ENCODE peak calls at places on chromosomes 1 and 21, in seven cellular contexts. R is IMR-90, A is Karpas-422, T is H9, C is keratinocyte, M is H1, L is endothelial cell of umbilical vein. I is an unnamed sample.

GRCh38 chr1:1680912-1681273 is 11.7 kb downstream of the SLC35E2B start:
- DNase-seq in A (peak; percentile 34), L (no peak), R (no peak), T (no peak), M (no peak), C (no peak), I (no peak)

GRCh38 chr21:44082648-44083436 is 24.4 kb upstream of the PWP2 start:
- DNase-seq in M (no peak), T (no peak), L (no peak), A (no peak), C (peak; percentile 9), R (no peak), I (no peak)

GRCh38 chr1:217137210-217137871 is 414.1 kb upstream of the ESRRG start:
- DNase-seq in A (no peak), M (peak; percentile 72), L (no peak), R (no peak), T (peak; percentile 63), C (no peak), I (no peak)

GRCh38 chr1:56240400-56240799 is 339.0 kb downstream of the PLPP3 start:
- DNase-seq in C (no peak), T (no peak), R (no peak), M (no peak), A (no peak), L (no peak), I (no peak)

GRCh38 chr1:84425145-84425876 is 27.0 kb downstream of the DNASE2B start:
- DNase-seq in A (no peak), C (no peak), T (no peak), L (no peak), M (no peak), R (no peak), I (no peak)

GRCh38 chr1:231844986-231845502 is 218.5 kb downstream of the DISC1 start:
- DNase-seq in M (no peak), R (peak; percentile 61), A (no peak), L (peak; percentile 73), C (no peak), T (no peak), I (peak; percentile 39)

GRCh38 chr1:38029725-38030511 is 16.7 kb downstream of the POU3F1 start:
- DNase-seq in M (peak; percentile 58), R (peak; percentile 62), L (peak; percentile 79), A (peak; percentile 57), T (peak; percentile 57), C (no peak), I (peak; percentile 78)

GRCh38 chr1:8667869-8668595 is 149.4 kb downstream of the RERE start:
- DNase-seq in C (no peak), R (peak; percentile 45), L (peak; percentile 79), T (no peak), M (no peak), A (no peak), I (peak; percentile 65)

GRCh38 chr1:111903858-111904449 is 85.5 kb downstream of the KCND3 start:
- DNase-seq in T (no peak), C (no peak), R (no peak), L (no peak), A (no peak), M (no peak), I (no peak)

GRCh38 chr1:24910751-24911650 is 19.1 kb downstream of the RUNX3 start:
- DNase-seq in L (no peak), R (peak; percentile 70), A (no peak), C (no peak), T (no peak), M (peak; percentile 52), I (peak; percentile 52)

GRCh38 chr1:215597961-215598360 is 30.9 kb downstream of the KCTD3 start:
- DNase-seq in L (no peak), R (no peak), C (no peak), A (no peak), M (no peak), T (no peak), I (no peak)

GRCh38 chr21:45119812-45120211 is 45.4 kb downstream of the ADARB1 start:
- DNase-seq in L (no peak), C (no peak), T (no peak), M (no peak), R (no peak), A (no peak), I (no peak)

GRCh38 chr1:65049941-65050713 is 83.8 kb upstream of the JAK1 start:
- DNase-seq in C (no peak), A (no peak), L (no peak), M (no peak), R (no peak), T (no peak), I (no peak)

GRCh38 chr1:160131803-160132565 is 16.4 kb downstream of the ATP1A2 start:
- DNase-seq in L (no peak), R (no peak), T (no peak), M (no peak), A (no peak), C (no peak), I (no peak)

GRCh38 chr21:34908424-34909055 is 140.6 kb downstream of the RUNX1 start:
- DNase-seq in R (no peak), L (no peak), T (no peak), C (no peak), M (no peak), A (no peak), I (no peak)

GRCh38 chr1:99887890-99888289 is 37.7 kb downstream of the AGL start:
- DNase-seq in A (no peak), R (no peak), M (no peak), T (no peak), C (no peak), L (no peak), I (no peak)

GRCh38 chr1:17488977-17489739 is 49.7 kb upstream of the RCC2 start:
- DNase-seq in R (peak; percentile 15), T (no peak), M (no peak), L (no peak), A (no peak), C (no peak), I (peak; percentile 24)

GRCh38 chr21:42395910-42396625 is at the start of gene TMPRSS3:
- DNase-seq in T (no peak), M (no peak), C (no peak), R (no peak), A (no peak), L (no peak), I (no peak)

GRCh38 chr1:8031176-8031785 is 5.2 kb upstream of the ERRFI1 start:
- DNase-seq in T (no peak), C (no peak), M (no peak), L (peak; percentile 72), A (peak; percentile 69), R (peak; percentile 73), I (no peak)

GRCh38 chr1:219385786-219386427 is 212.2 kb downstream of the LYPLAL1 start:
- DNase-seq in R (peak; percentile 71), C (no peak), T (peak; percentile 73), M (peak; percentile 64), A (peak; percentile 86), L (peak; percentile 66), I (peak; percentile 65)

GRCh38 chr1:37438037-37438970 is 36.1 kb upstream of the ZC3H12A start:
- DNase-seq in M (no peak), R (no peak), A (no peak), C (no peak), L (no peak), T (no peak), I (no peak)

GRCh38 chr1:203968728-203969127 is 104.2 kb upstream of the SOX13 start:
- DNase-seq in A (no peak), R (no peak), M (no peak), C (no peak), T (no peak), L (no peak), I (no peak)

GRCh38 chr21:46193829-46194373 is 9.6 kb upstream of the SPATC1L start:
- DNase-seq in L (no peak), T (no peak), A (no peak), M (peak; percentile 13), R (no peak), C (no peak), I (no peak)

GRCh38 chr1:41485605-41486004 is 1.1 kb upstream of the EDN2 start:
- DNase-seq in L (peak; percentile 46), C (no peak), T (no peak), R (peak; percentile 79), M (no peak), A (no peak), I (peak; percentile 81)

GRCh38 chr1:23728997-23729390 is 14.3 kb upstream of the ELOA start:
- DNase-seq in A (no peak), M (no peak), T (no peak), R (no peak), L (no peak), C (no peak), I (no peak)

GRCh38 chr1:214864896-214865688 is 217.4 kb upstream of the KCNK2 start:
- DNase-seq in M (no peak), L (no peak), T (no peak), C (peak; percentile 33), A (no peak), R (peak; percentile 87), I (peak; percentile 74)

GRCh38 chr1:205435904-205436573 is 14.2 kb upstream of the LEMD1 start:
- DNase-seq in L (no peak), A (no peak), R (no peak), T (no peak), C (no peak), M (no peak), I (no peak)

GRCh38 chr21:42360317-42360716 is 6.0 kb downstream of the TFF1 start:
- DNase-seq in L (no peak), C (no peak), R (no peak), M (no peak), T (no peak), A (peak; percentile 75), I (no peak)

GRCh38 chr1:228978486-228979324 is 243.4 kb downstream of the RHOU start:
- DNase-seq in A (no peak), L (no peak), M (no peak), R (no peak), T (peak; percentile 28), C (no peak), I (no peak)

GRCh38 chr1:184152502-184152901 is 101.0 kb downstream of the TSEN15 start:
- DNase-seq in A (no peak), L (peak; percentile 93), R (peak; percentile 61), M (no peak), C (no peak), T (no peak), I (peak; percentile 54)

GRCh38 chr1:213669964-213670691 is 317.6 kb upstream of the PROX1 start:
- DNase-seq in T (peak; percentile 96), A (no peak), C (no peak), M (peak; percentile 64), R (no peak), L (no peak), I (no peak)
- H2AFZ ChIP-seq in T (no peak overlapping the region), A (no peak overlapping the region), C (no peak overlapping the region), M (no peak overlapping the region), R (no peak overlapping the region), L (no peak overlapping the region), I (no peak overlapping the region)

GRCh38 chr1:192261476-192261875 is 55.3 kb upstream of the RGS21 start:
- DNase-seq in T (no peak), L (no peak), M (no peak), C (no peak), R (peak; percentile 10), A (no peak), I (peak; percentile 1)
- H2AFZ ChIP-seq in T (no peak overlapping the region), L (no peak overlapping the region), M (peak overlapping the region; percentile 58), C (no peak overlapping the region), R (no peak overlapping the region), A (no peak overlapping the region), I (no peak overlapping the region)

GRCh38 chr1:14334336-14335176 is 263.9 kb upstream of the KAZN start:
- DNase-seq in T (no peak), L (no peak), A (no peak), M (no peak), C (no peak), R (no peak), I (peak; percentile 20)
- H2AFZ ChIP-seq in T (no peak overlapping the region), L (no peak overlapping the region), A (peak overlapping the region; percentile 6), M (peak overlapping the region; percentile 94), C (no peak overlapping the region), R (no peak overlapping the region), I (no peak overlapping the region)

GRCh38 chr1:230463326-230463725 is 37.2 kb upstream of the PGBD5 start:
- DNase-seq in L (no peak), M (no peak), T (no peak), R (no peak), A (no peak), C (no peak), I (no peak)
- H2AFZ ChIP-seq in L (no peak overlapping the region), M (no peak overlapping the region), T (no peak overlapping the region), R (no peak overlapping the region), A (no peak overlapping the region), C (no peak overlapping the region), I (no peak overlapping the region)

I was measured in fibroblast of lung.